ENCODE peak calls at places on chromosomes 4 and X, in ten cellular contexts. F, P, X, D, N, Q, M, R, H and E are unnamed samples. For H3K27me3, the result is how much of the 10 kb centered on the place peaks cover.

GRCh38 chr4:151409470-151410313 is 716 bp downstream of the FHIP1A start:
- DNase-seq in M (no peak), X (peak), N (peak), R (peak), D (peak), F (peak), P (peak), H (peak), Q (no peak), E (peak)

GRCh38 chr4:181289203-181289602 is 954.0 kb upstream of the TENM3 start:
- DNase-seq in Q (no peak), M (no peak), N (no peak), D (no peak), X (no peak), R (no peak), P (no peak), H (no peak), F (no peak), E (no peak)

GRCh38 chr4:156606444-156607197 is 365.0 kb downstream of the PDGFC start:
- DNase-seq in M (no peak), X (no peak), P (no peak), D (no peak), Q (no peak), F (no peak), N (no peak), H (no peak), R (no peak), E (no peak)

GRCh38 chr4:81620442-81620841 is 148.7 kb upstream of the RASGEF1B start:
- DNase-seq in R (no peak), F (no peak), D (no peak), X (no peak), P (no peak), H (no peak), Q (no peak), N (no peak), M (no peak), E (no peak)

GRCh38 chr4:159677521-159677920 is 574.6 kb downstream of the RAPGEF2 start:
- DNase-seq in P (no peak), H (no peak), X (no peak), R (no peak), F (no peak), D (no peak), N (no peak), Q (no peak), M (no peak), E (no peak)

GRCh38 chrX:138777230-138777629 is 65.7 kb upstream of the FGF13 start:
- DNase-seq in N (no peak), D (peak), X (no peak), F (no peak), H (no peak), M (no peak), Q (no peak), P (no peak), R (no peak), E (no peak)

GRCh38 chr4:176610594-176610993 is 182.1 kb downstream of the VEGFC start:
- DNase-seq in N (no peak), F (no peak), Q (no peak), H (no peak), R (no peak), X (no peak), D (no peak), M (no peak), P (no peak), E (no peak)

GRCh38 chrX:57669961-57670360 is 10.1 kb downstream of the NLRP2B start:
- DNase-seq in H (no peak), X (no peak), Q (no peak), D (no peak), R (no peak), F (no peak), N (no peak), M (no peak), P (no peak), E (no peak)

GRCh38 chr4:48342559-48342878 is 1.2 kb downstream of the SLAIN2 start:
- DNase-seq in D (no peak), F (no peak), X (no peak), R (no peak), H (no peak), Q (no peak), P (no peak), M (no peak), N (no peak), E (no peak)

GRCh38 chr4:7581477-7581876 is 146.7 kb upstream of the PSAPL1 start:
- DNase-seq in M (no peak), N (no peak), X (no peak), D (peak), Q (no peak), R (no peak), H (no peak), F (peak), P (peak), E (no peak)

GRCh38 chr4:183402771-183403170 is 41.7 kb upstream of the CDKN2AIP start:
- DNase-seq in P (no peak), H (no peak), Q (no peak), N (no peak), D (no peak), R (no peak), M (no peak), X (no peak), F (no peak), E (no peak)

GRCh38 chr4:72842323-72842722 is 227.2 kb downstream of the COX18 start:
- DNase-seq in Q (no peak), F (no peak), P (no peak), R (no peak), M (no peak), H (no peak), D (no peak), X (no peak), N (no peak), E (no peak)

GRCh38 chr4:63348735-63349673 is 1060.2 kb downstream of the TECRL start:
- DNase-seq in P (no peak), Q (no peak), R (no peak), D (no peak), M (no peak), H (peak), X (no peak), N (no peak), F (no peak), E (peak)

GRCh38 chrX:32708542-32708941 is 502.8 kb downstream of the DMD start:
- DNase-seq in P (no peak), R (no peak), D (no peak), F (no peak), N (no peak), Q (no peak), H (no peak), M (no peak), X (no peak), E (no peak)

GRCh38 chr4:81546777-81547176 is 75.1 kb upstream of the RASGEF1B start:
- DNase-seq in Q (no peak), M (no peak), P (no peak), R (no peak), D (no peak), X (no peak), F (no peak), H (no peak), N (no peak), E (no peak)

GRCh38 chrX:104211187-104211586 is 43.5 kb downstream of the ESX1 start:
- DNase-seq in X (no peak), N (no peak), H (no peak), D (no peak), R (peak), F (no peak), M (no peak), Q (no peak), P (no peak), E (no peak)

GRCh38 chr4:129570326-129570725 is 474.4 kb downstream of the C4orf33 start:
- DNase-seq in N (no peak), F (no peak), M (no peak), P (no peak), Q (no peak), H (no peak), D (no peak), X (no peak), R (no peak), E (no peak)

GRCh38 chr4:3829954-3830773 is 64.0 kb downstream of the ADRA2C start:
- DNase-seq in X (no peak), R (peak), H (no peak), N (no peak), D (no peak), F (no peak), Q (no peak), P (no peak), M (no peak), E (no peak)

GRCh38 chr4:74675673-74676279 is 118.5 kb downstream of the BTC start:
- DNase-seq in F (peak), P (no peak), R (peak), M (no peak), Q (no peak), H (no peak), N (no peak), D (no peak), X (no peak), E (no peak)

GRCh38 chr4:3302164-3302785 is 9.5 kb downstream of the RGS12 start:
- DNase-seq in H (no peak), Q (no peak), F (no peak), D (no peak), X (peak), R (no peak), M (peak), P (no peak), N (no peak), E (peak)

GRCh38 chrX:150148749-150149672 is 210.7 kb upstream of the EOLA2 start:
- DNase-seq in X (no peak), M (no peak), H (no peak), P (no peak), R (no peak), N (no peak), F (no peak), D (no peak), Q (no peak), E (no peak)

GRCh38 chr4:123481034-123481433 is 84.4 kb downstream of the SPRY1 start:
- DNase-seq in X (no peak), M (no peak), H (no peak), D (no peak), P (no peak), F (no peak), Q (no peak), R (no peak), N (no peak), E (no peak)

GRCh38 chr4:94654714-94655113 is 103.0 kb upstream of the BMPR1B start:
- DNase-seq in R (no peak), D (no peak), Q (no peak), N (no peak), P (no peak), F (no peak), X (no peak), H (no peak), M (no peak), E (no peak)

GRCh38 chr4:95798003-95798402 is 41.9 kb upstream of the PDHA2 start:
- DNase-seq in Q (no peak), X (no peak), F (no peak), D (no peak), R (no peak), M (no peak), P (no peak), N (no peak), H (no peak), E (no peak)

GRCh38 chr4:47270226-47270888 is 193.1 kb downstream of the COMMD8 start:
- DNase-seq in N (no peak), R (no peak), X (no peak), F (no peak), H (no peak), M (no peak), Q (no peak), D (no peak), P (no peak), E (no peak)

GRCh38 chrX:131046596-131046995 is 11.6 kb upstream of the ARHGAP36 start:
- DNase-seq in R (no peak), Q (no peak), H (no peak), M (no peak), X (no peak), D (no peak), N (no peak), P (no peak), F (no peak), E (no peak)

GRCh38 chr4:119184128-119184527 is 28.4 kb upstream of the USP53 start:
- DNase-seq in X (no peak), D (no peak), Q (no peak), M (no peak), H (no peak), P (no peak), R (no peak), N (peak), F (no peak), E (no peak)

GRCh38 chr4:242121-242848 is 63.0 kb downstream of the ZNF732 start:
- DNase-seq in H (no peak), X (no peak), F (peak), D (peak), Q (no peak), R (peak), N (peak), P (peak), M (peak), E (peak)

GRCh38 chrX:57155171-57155570 is 18.0 kb upstream of the SPIN2A start:
- DNase-seq in N (peak), D (no peak), M (no peak), R (no peak), X (no peak), H (no peak), F (no peak), P (no peak), Q (no peak), E (no peak)

GRCh38 chr4:4717692-4718091 is 141.8 kb upstream of the MSX1 start:
- DNase-seq in M (no peak), N (no peak), X (no peak), D (no peak), H (no peak), F (no peak), P (no peak), R (no peak), Q (no peak), E (no peak)

GRCh38 chr4:76665139-76665538 is 230.1 kb downstream of the SHROOM3 start:
- DNase-seq in N (peak), R (no peak), D (no peak), Q (no peak), M (no peak), P (no peak), H (no peak), F (no peak), X (no peak), E (no peak)

GRCh38 chr4:163164591-163164990 is 2.1 kb downstream of the NAF1 start:
- DNase-seq in F (no peak), P (no peak), R (no peak), M (no peak), N (no peak), X (no peak), Q (no peak), H (no peak), D (no peak), E (no peak)

GRCh38 chr4:110418641-110419040 is 57.3 kb upstream of the ENPEP start:
- DNase-seq in P (no peak), R (no peak), N (no peak), H (peak), X (no peak), D (peak), M (no peak), F (peak), Q (no peak), E (peak)

GRCh38 chr4:85579942-85580341 is 105.0 kb downstream of the ARHGAP24 start:
- DNase-seq in P (no peak), N (no peak), H (no peak), M (no peak), Q (no peak), X (no peak), D (no peak), R (no peak), F (no peak), E (no peak)

GRCh38 chr4:28490669-28491068 is 1630.0 kb downstream of the STIM2 start:
- DNase-seq in P (no peak), H (no peak), R (no peak), Q (no peak), F (no peak), X (no peak), N (no peak), M (no peak), D (no peak), E (no peak)

GRCh38 chr4:38654273-38654672 is 9.7 kb upstream of the KLF3 start:
- DNase-seq in H (no peak), X (no peak), Q (no peak), D (no peak), P (no peak), M (no peak), F (no peak), R (no peak), N (no peak), E (no peak)

GRCh38 chrX:57156397-57157049 is 19.3 kb upstream of the SPIN2A start:
- DNase-seq in X (no peak), F (no peak), M (no peak), D (peak), R (peak), H (no peak), N (peak), P (no peak), Q (no peak), E (no peak)

GRCh38 chrX:49278081-49278480 is 8.5 kb downstream of the PPP1R3F start:
- DNase-seq in M (no peak), X (no peak), H (no peak), F (no peak), P (peak), N (no peak), R (no peak), D (no peak), Q (no peak), E (peak)
- H3K27me3 ChIP-seq in M (under half), X (under half), H (under half), F (under half), P (under half), N (under half), R (under half), D (under half), Q (under half), E (under half)

GRCh38 chrX:17459596-17459995 is 84.6 kb downstream of the NHS start:
- DNase-seq in M (no peak), Q (no peak), N (no peak), X (no peak), H (no peak), P (no peak), D (no peak), F (no peak), R (no peak), E (no peak)
- TF ChIP-seq EP300 in M (no peak), Q (no peak), N (no peak), X (no peak), H (no peak), P (no peak), D (no peak), F (no peak), R (no peak), E (no peak)

GRCh38 chr4:25160714-25161598 is 707 bp upstream of the SEPSECS start:
- DNase-seq in M (no peak), H (no peak), P (peak), F (peak), X (no peak), D (no peak), Q (no peak), N (no peak), R (peak), E (no peak)

GRCh38 chr4:25162566-25162965 is 2.3 kb upstream of the SEPSECS start:
- DNase-seq in R (no peak), X (no peak), D (no peak), P (no peak), H (no peak), M (no peak), N (no peak), Q (no peak), F (no peak), E (no peak)

GRCh38 chr4:25158817-25159216 is 1.4 kb downstream of the SEPSECS start:
- DNase-seq in N (no peak), D (no peak), F (no peak), H (no peak), M (no peak), Q (no peak), R (no peak), X (no peak), P (no peak), E (no peak)

GRCh38 chr4:25161599-25161960 is 1.3 kb upstream of the SEPSECS start:
- DNase-seq in M (no peak), F (no peak), X (no peak), N (no peak), D (no peak), H (no peak), R (no peak), Q (no peak), P (no peak), E (no peak)

DNA sequence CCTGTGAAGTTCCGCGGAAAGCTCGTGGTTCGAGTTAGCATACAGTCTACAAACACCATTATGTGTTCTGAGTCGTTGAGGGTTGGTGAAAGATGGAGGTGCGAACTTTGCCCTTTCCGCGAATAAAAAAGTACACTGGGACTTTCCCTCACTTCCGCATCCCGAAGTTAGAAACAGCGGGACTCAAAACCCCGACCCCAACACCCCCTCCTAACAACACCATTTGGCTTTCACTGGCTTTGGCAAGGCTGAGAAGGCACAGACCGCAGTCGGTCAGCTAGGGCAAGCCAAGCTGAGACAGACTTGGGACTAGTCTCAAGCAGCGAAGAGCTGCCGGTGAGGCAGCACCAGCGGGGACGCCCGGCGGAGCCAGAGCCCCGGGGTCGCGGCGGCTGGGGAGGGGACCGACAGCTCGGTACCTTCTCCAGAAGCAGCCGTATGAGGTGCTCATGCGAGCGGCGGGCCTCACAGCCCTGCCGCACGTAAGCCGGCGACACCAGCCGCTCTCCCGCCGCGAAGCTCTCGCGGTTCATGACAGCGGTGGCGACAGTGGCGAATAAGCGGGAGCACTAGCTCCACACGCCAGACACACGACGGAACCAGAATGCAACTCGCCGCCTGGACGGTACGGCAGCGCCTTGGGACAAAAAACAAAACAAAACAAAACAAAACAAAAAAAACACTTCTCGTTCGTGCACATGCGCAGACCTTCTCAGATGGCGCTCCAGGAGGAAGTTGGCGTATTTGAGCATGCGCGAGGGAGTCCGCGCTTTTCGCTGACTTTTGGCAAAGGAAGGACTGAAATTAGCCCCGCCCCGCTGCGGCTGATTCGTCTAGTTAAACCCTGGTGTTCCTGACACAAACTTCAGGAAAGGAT is at the start of gene SEPSECS:
- DNase-seq in Q (peak), R (peak), P (peak), N (peak), X (peak), F (peak), H (peak), D (peak), M (peak), E (peak)
- TF ChIP-seq POLR2A in Q (no peak), R (peak), P (peak), N (peak), X (peak), F (peak), H (peak), D (peak), M (peak), E (peak)

DNA sequence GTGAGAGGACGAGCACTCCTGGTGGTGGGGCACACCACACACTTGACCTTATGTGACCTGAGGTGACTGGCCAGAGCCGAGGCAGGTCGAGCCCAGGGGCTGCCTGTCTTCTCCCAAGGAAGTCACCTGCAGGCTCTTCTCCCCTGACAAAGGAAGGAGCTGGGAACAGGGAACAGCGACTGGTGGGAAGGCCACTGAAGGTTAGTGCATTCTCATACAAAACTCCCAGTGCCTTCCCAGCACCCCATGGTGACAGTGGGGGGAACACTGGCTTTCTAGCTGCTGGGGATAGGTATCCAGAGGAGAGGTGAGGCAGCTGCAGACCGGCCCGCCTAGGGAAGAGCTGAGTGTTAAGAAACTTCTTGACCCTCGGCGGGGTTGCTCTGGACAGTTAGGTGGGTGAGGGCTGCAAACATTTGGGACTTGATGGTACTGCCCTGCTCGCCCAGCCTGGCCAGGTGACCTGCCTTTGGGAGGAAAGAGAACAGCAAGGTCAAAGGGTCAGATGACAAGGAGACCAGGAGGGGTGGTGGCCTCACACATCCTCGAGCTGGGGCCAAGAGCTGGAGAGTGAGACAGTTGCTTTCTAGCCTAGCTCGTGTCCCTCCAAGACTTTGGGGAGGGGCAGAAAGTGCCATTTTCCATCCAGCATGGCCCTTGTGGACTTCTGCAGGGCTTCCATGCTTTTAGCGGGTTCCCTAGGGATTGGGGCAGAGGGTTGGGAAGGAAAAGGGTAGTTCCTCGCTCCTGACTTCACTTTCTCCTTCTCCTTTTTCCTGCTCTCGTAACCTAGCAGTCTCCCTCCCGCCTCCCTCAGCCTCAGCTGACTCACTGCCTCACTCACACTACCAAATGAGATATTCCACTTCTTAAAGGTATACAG is 2.7 kb downstream of the NALF2 start:
- DNase-seq in P (no peak), H (no peak), X (no peak), D (no peak), R (no peak), M (no peak), Q (no peak), F (no peak), N (no peak), E (no peak)
- H3K27me3 ChIP-seq in P (under half), H (under half), X (under half), D (under half), R (under half), M (under half), Q (under half), F (under half), N (under half), E (under half)